ENCODE peak calls at places on chromosomes 2 and 18, in five cellular contexts. M is activated CD8-positive, alpha-beta T cell treated with anti-CD3 and anti-CD28 coated beads for 36 hours; Q is MCF 10A; E is AG04450; C is stomach. K is an unnamed sample.
A peak's percentile ranks its signal among the peaks of the same experiment; 100 is the strongest.

GRCh38 chr2:161488879-161489278 is 72.8 kb downstream of the TBR1 start:
- DNase-seq in M (no peak), Q (no peak), E (no peak), C (no peak), K (no peak)

GRCh38 chr2:74440005-74440377 is 1.7 kb downstream of the RTKN start:
- DNase-seq in M (no peak), Q (no peak), E (no peak), C (no peak), K (peak; percentile 60)

GRCh38 chr2:113203901-113204519 is 30.2 kb downstream of the PSD4 start:
- DNase-seq in M (peak; percentile 85), Q (peak; percentile 81), E (no peak), C (peak; percentile 84), K (peak; percentile 80)

GRCh38 chr2:38095996-38096861 is 20.3 kb upstream of the CYP1B1 start:
- DNase-seq in M (peak; percentile 32), Q (peak; percentile 96), E (no peak), C (no peak), K (no peak)

GRCh38 chr2:171547720-171548119 is 25.4 kb downstream of the CYBRD1 start:
- DNase-seq in M (no peak), Q (no peak), E (no peak), C (no peak), K (no peak)

GRCh38 chr2:117523267-117523666 is 291.2 kb upstream of the DDX18 start:
- DNase-seq in M (no peak), Q (peak; percentile 81), E (no peak), C (peak; percentile 94), K (no peak)

GRCh38 chr2:240253583-240254145 is 113.2 kb upstream of the OTOS start:
- DNase-seq in M (no peak), Q (no peak), E (no peak), C (no peak), K (no peak)

GRCh38 chr2:218717262-218717661 is 6.6 kb downstream of the TTLL4 start:
- DNase-seq in M (no peak), Q (peak; percentile 52), E (no peak), C (no peak), K (no peak)

GRCh38 chr2:110146945-110147332 is 31.3 kb upstream of the MALL start:
- DNase-seq in M (no peak), Q (no peak), E (no peak), C (no peak), K (no peak)

GRCh38 chr18:61606759-61607158 is 273.5 kb downstream of the CDH20 start:
- DNase-seq in M (no peak), Q (peak; percentile 95), E (peak; percentile 68), C (peak; percentile 40), K (peak; percentile 69)

DNA sequence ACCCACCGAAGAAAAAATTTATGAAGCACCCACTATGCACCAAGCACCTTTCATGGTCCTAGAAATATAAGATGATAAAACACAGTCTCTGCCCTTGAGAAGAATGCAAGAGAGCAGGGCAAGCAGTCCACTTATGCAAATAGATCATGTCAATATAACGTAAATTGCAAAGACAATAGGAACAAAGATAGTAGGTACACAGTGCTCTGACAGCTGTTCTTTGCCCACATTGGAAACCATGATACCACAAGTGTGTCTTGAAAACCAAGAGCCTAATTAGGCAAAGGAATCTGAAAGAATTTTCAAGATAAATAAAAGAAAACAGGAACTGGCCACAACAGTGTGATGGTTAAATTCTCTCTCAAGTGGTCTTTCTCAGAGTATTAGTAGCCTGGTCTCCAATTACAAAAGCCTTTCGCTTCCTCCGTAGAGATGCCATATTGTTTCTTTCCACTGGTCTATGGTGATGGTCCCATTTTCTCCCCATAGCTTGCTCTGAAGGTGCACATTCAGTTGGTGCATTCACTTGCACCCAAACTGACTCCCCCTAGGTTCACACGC is 108.5 kb downstream of the VWC2L start:
- DNase-seq in M (no peak), Q (no peak), E (no peak), C (no peak), K (no peak)
- TF ChIP-seq CTCF in M (no peak), Q (no peak), E (no peak), C (no peak), K (no peak)

GRCh38 chr18:40413160-40413559 is 1541.9 kb upstream of the PIK3C3 start:
- DNase-seq in M (no peak), Q (peak; percentile 52), E (no peak), C (no peak), K (peak; percentile 56)
- TF ChIP-seq CTCF in M (no peak), Q (peak; percentile 53), E (peak; percentile 62), C (no peak), K (no peak)

DNA sequence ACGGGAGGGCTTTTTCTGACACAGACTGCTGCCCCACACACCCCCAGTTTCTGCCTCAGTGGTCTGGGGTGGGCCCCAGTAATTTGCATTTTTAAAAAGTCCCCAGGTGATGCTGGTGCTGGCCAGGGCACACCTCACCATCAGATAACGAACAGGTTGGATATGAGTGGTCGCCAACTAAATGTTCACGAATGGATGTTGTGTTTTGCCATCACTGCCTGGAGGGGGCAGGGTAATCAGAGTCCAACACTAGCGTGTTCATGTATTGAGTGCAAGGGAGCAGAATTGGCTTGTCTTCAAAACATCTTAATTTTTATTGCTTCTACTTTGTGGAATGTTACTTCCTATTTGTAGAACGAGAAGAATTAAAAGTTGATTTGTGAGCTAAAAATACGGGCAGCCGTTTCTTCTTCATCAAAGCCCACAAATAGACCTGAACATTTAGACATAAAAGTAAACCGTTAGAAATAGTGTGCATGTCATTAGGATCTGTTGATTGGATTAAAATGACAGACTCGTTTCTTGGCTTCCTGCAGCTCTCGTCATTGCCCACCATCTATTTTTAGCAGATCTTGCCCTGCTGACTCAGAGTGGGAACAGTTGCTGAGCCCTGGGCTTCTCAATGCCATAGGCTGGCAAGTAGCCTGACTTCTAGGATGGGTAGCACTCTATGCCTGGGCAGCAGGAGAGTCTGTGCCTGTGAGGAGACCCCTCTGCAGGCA is 45.2 kb downstream of the NCK2 start:
- DNase-seq in M (peak; percentile 87), Q (peak; percentile 70), E (peak; percentile 8), C (no peak), K (no peak)
- TF ChIP-seq CTCF in M (no peak), Q (no peak), E (no peak), C (no peak), K (no peak)

DNA sequence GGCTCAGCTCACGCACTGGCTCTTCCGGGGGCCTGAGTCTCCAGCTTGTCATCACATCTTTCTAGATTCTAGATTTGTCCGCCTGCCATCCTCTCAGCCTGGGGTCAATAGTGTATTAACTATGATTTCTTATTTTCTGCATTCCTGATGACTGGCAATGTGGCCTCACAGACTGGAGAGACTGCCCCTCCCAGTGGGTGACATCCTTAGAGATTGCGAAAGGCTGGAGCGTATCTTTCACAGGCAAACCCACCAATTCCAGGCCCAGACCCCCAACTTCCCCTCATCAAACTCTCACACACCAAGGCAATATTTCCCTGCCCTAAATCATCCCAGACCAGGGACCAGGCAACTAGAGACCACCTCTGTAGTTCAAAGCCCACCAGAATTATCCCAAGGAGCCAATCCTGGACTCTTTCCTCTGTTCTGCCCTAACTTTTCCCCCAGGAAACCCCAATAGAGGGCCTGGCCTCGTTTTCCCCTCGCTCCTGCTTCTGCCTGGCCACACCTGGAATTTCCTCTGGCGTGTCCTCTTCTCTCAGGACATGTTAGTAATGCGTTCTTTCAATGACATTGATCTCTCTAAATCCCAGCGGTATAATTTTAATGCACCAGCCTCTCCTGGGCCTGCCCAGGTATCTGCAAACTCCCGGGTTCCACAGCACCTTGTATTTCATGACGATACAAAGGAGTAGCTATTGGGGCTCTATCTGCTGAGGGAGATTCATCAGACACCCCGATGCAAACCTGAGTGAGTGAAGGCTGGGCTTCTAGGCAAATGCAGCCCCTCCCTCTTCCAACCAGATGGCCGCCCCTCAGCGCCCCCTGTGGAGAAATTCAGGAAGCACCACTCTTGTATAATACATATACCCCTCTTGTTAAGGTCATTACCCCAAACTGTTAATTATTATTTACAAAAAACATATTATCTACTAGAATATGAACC is 2.4 kb upstream of the KCNF1 start:
- DNase-seq in M (peak; percentile 39), Q (peak; percentile 38), E (no peak), C (no peak), K (peak; percentile 70)
- TF ChIP-seq CTCF in M (peak; percentile 56), Q (peak; percentile 30), E (peak; percentile 57), C (no peak), K (peak; percentile 76)

DNA sequence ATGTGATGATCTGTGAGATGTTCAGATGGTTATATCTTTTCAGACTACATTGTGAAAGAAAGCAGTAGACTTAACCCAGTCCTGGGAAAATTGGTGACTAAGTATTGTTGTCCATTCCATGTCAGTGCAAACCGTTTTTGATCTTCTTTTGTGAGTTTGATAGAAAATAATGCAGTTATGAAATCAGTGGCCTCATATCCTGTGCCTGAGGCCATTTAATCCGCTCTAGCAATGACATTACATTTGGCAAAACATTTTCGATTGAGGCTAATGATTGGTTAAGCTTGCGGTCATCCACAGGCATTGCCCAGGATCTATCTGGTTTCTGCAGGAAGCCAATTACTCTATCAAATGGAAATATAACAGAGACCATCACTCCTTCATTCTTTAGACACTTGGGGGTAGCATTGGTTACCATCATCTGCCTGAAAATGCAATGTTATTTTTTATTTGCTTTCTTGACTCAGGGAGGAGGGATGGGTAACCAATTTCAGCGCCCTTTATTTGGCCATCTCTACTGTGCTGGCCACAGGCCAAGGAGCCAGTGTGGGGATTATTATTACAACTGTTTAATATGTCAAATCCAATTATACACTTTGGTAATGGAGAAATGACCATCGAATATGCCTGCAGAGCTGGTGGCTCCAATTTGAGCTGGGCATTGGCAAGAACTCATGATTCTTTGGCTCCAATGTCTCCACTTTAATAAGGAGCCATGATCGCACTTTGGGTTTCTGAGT is 33.6 kb downstream of the TRIB2 start:
- DNase-seq in M (no peak), Q (no peak), E (no peak), C (no peak), K (no peak)
- TF ChIP-seq CTCF in M (no peak), Q (no peak), E (no peak), C (no peak), K (no peak)

K was measured in endothelial cell.